ENCODE peak calls at places on chromosome 4, in eight cellular contexts. P is iPS-NIHi11, K is NCI-H1105, H is NB4, Y is RPMI8226, S is adrenal gland, T is HS-5, G is foreskin fibroblast. A is an unnamed sample.

GRCh38 chr4:2178986-2179385 is 62.9 kb downstream of the HAUS3 start:
- DNase-seq in P (no peak), K (no peak), H (no peak), Y (no peak), S (no peak), T (no peak), G (no peak), A (no peak)

GRCh38 chr4:120680647-120681228 is 241.8 kb downstream of the PRDM5 start:
- DNase-seq in P (no peak), K (no peak), H (no peak), Y (no peak), S (no peak), T (no peak), G (no peak), A (no peak)

GRCh38 chr4:11424000-11424399 is 4.7 kb downstream of the HS3ST1 start:
- DNase-seq in P (peak), K (peak), H (peak), Y (peak), S (no peak), T (no peak), G (no peak), A (peak)

GRCh38 chr4:14749910-14750309 is 252.4 kb upstream of the CPEB2 start:
- DNase-seq in P (no peak), K (no peak), H (peak), Y (peak), S (peak), T (no peak), G (no peak), A (no peak)

GRCh38 chr4:147839200-147839599 is 107.3 kb downstream of the ARHGAP10 start:
- DNase-seq in P (no peak), K (no peak), H (no peak), Y (no peak), S (no peak), T (no peak), G (no peak), A (no peak)

GRCh38 chr4:153467154-153467896 is 1.2 kb downstream of the TMEM131L start:
- DNase-seq in P (peak), K (peak), H (peak), Y (peak), S (peak), T (no peak), G (no peak), A (peak)

GRCh38 chr4:100694467-100694866 is 176.6 kb upstream of the EMCN start:
- DNase-seq in P (no peak), K (no peak), H (no peak), Y (no peak), S (no peak), T (no peak), G (no peak), A (no peak)

GRCh38 chr4:154807042-154807630 is 26.1 kb downstream of the RBM46 start:
- DNase-seq in P (no peak), K (peak), H (peak), Y (peak), S (no peak), T (peak), G (peak), A (peak)

GRCh38 chr4:135552131-135552530 is 1350.5 kb upstream of the PABPC4L start:
- DNase-seq in P (no peak), K (no peak), H (no peak), Y (no peak), S (no peak), T (peak), G (no peak), A (no peak)

GRCh38 chr4:112648263-112649054 is 11.5 kb downstream of the LARP7 start:
- DNase-seq in P (peak), K (no peak), H (no peak), Y (no peak), S (no peak), T (no peak), G (no peak), A (no peak)

GRCh38 chr4:174437324-174437723 is 85.0 kb downstream of the HPGD start:
- DNase-seq in P (no peak), K (no peak), H (no peak), Y (no peak), S (no peak), T (peak), G (peak), A (peak)

GRCh38 chr4:101967697-101968346 is 177.3 kb downstream of the BANK1 start:
- DNase-seq in P (no peak), K (no peak), H (no peak), Y (no peak), S (no peak), T (no peak), G (no peak), A (no peak)

GRCh38 chr4:106541253-106541652 is 172.7 kb upstream of the GIMD1 start:
- DNase-seq in P (no peak), K (no peak), H (no peak), Y (no peak), S (no peak), T (peak), G (peak), A (peak)

GRCh38 chr4:159224412-159224811 is 121.5 kb downstream of the RAPGEF2 start:
- DNase-seq in P (no peak), K (no peak), H (no peak), Y (no peak), S (no peak), T (no peak), G (no peak), A (no peak)

GRCh38 chr4:142493255-142493976 is 352.7 kb downstream of the INPP4B start:
- DNase-seq in P (no peak), K (no peak), H (no peak), Y (no peak), S (no peak), T (no peak), G (peak), A (no peak)

GRCh38 chr4:53705151-53705764 is 114.0 kb upstream of the LNX1 start:
- DNase-seq in P (no peak), K (no peak), H (no peak), Y (no peak), S (no peak), T (no peak), G (no peak), A (no peak)

GRCh38 chr4:138627096-138627495 is 384.9 kb upstream of the SLC7A11 start:
- DNase-seq in P (no peak), K (no peak), H (no peak), Y (no peak), S (no peak), T (peak), G (peak), A (no peak)

GRCh38 chr4:10002278-10002677 is 19.0 kb downstream of the SLC2A9 start:
- DNase-seq in P (no peak), K (no peak), H (no peak), Y (no peak), S (no peak), T (no peak), G (no peak), A (no peak)

GRCh38 chr4:105936901-105937300 is 41.6 kb downstream of the NPNT start:
- DNase-seq in P (no peak), K (no peak), H (no peak), Y (no peak), S (no peak), T (no peak), G (no peak), A (no peak)

GRCh38 chr4:47862297-47862696 is 24.4 kb upstream of the CORIN start:
- DNase-seq in P (no peak), K (no peak), H (no peak), Y (no peak), S (no peak), T (peak), G (no peak), A (no peak)